ENCODE peak calls at places on chromosomes 3 and 15, in six cellular contexts. One of them, this sample, is unnamed.
A peak's percentile ranks its signal among the peaks of the same experiment; 100 is the strongest.

GRCh38 chr3:86929046-86929445 is 61.9 kb downstream of the VGLL3 start:
- DNase-seq in Panc1: no peak
- DNase-seq in T1000: no peak
- DNase-seq in testis: no peak
- DNase-seq in NCI-H345: no peak
- DNase-seq in RPMI7951: peak; percentile 65
- DNase-seq in this sample: peak; percentile 47

GRCh38 chr3:60742606-60743145 is 508.6 kb downstream of the FHIT start:
- DNase-seq in Panc1: no peak
- DNase-seq in T1000: no peak
- DNase-seq in testis: no peak
- DNase-seq in NCI-H345: peak; percentile 23
- DNase-seq in RPMI7951: peak; percentile 93
- DNase-seq in this sample: peak; percentile 2

GRCh38 chr3:119643528-119643927 is 16.9 kb downstream of the POPDC2 start:
- DNase-seq in Panc1: no peak
- DNase-seq in T1000: no peak
- DNase-seq in testis: no peak
- DNase-seq in NCI-H345: no peak
- DNase-seq in RPMI7951: peak; percentile 70
- DNase-seq in this sample: peak; percentile 84

GRCh38 chr3:56758539-56758981 is 43.2 kb downstream of the ARHGEF3 start:
- DNase-seq in Panc1: no peak
- DNase-seq in T1000: peak; percentile 20
- DNase-seq in testis: no peak
- DNase-seq in NCI-H345: no peak
- DNase-seq in RPMI7951: peak; percentile 96
- DNase-seq in this sample: peak; percentile 87

GRCh38 chr3:46909535-46910161 is 32.1 kb downstream of the PTH1R start:
- DNase-seq in Panc1: peak; percentile 55
- DNase-seq in T1000: peak; percentile 77
- DNase-seq in testis: peak; percentile 83
- DNase-seq in NCI-H345: peak; percentile 70
- DNase-seq in RPMI7951: peak; percentile 82
- DNase-seq in this sample: peak; percentile 65

GRCh38 chr3:176579741-176580185 is 617.5 kb downstream of the TBL1XR1 start:
- DNase-seq in Panc1: no peak
- DNase-seq in T1000: no peak
- DNase-seq in testis: no peak
- DNase-seq in NCI-H345: no peak
- DNase-seq in RPMI7951: no peak
- DNase-seq in this sample: no peak

GRCh38 chr3:192907784-192908183 is 9.9 kb downstream of the MB21D2 start:
- DNase-seq in Panc1: no peak
- DNase-seq in T1000: no peak
- DNase-seq in testis: no peak
- DNase-seq in NCI-H345: no peak
- DNase-seq in RPMI7951: peak; percentile 62
- DNase-seq in this sample: peak; percentile 66

GRCh38 chr3:98021821-98022220 is 13.3 kb downstream of the GABRR3 start:
- DNase-seq in Panc1: no peak
- DNase-seq in T1000: no peak
- DNase-seq in testis: no peak
- DNase-seq in NCI-H345: no peak
- DNase-seq in RPMI7951: peak; percentile 31
- DNase-seq in this sample: peak; percentile 59

GRCh38 chr3:123776383-123776782 is 107.7 kb downstream of the MYLK start:
- DNase-seq in Panc1: no peak
- DNase-seq in T1000: no peak
- DNase-seq in testis: no peak
- DNase-seq in NCI-H345: no peak
- DNase-seq in RPMI7951: no peak
- DNase-seq in this sample: no peak

GRCh38 chr3:185188816-185189215 is 36.0 kb upstream of the C3orf70 start:
- DNase-seq in Panc1: no peak
- DNase-seq in T1000: no peak
- DNase-seq in testis: no peak
- DNase-seq in NCI-H345: peak; percentile 22
- DNase-seq in RPMI7951: no peak
- DNase-seq in this sample: no peak

GRCh38 chr3:127915115-127915936 is at the start of gene KBTBD12:
- DNase-seq in Panc1: no peak
- DNase-seq in T1000: no peak
- DNase-seq in testis: peak; percentile 61
- DNase-seq in NCI-H345: no peak
- DNase-seq in RPMI7951: no peak
- DNase-seq in this sample: no peak

GRCh38 chr15:73786518-73786917 is 33.4 kb upstream of the INSYN1 start:
- DNase-seq in Panc1: no peak
- DNase-seq in T1000: no peak
- DNase-seq in testis: peak; percentile 30
- DNase-seq in NCI-H345: no peak
- DNase-seq in RPMI7951: no peak
- DNase-seq in this sample: no peak

GRCh38 chr3:137224464-137224863 is 266.7 kb downstream of the IL20RB start:
- DNase-seq in Panc1: no peak
- DNase-seq in T1000: no peak
- DNase-seq in testis: no peak
- DNase-seq in NCI-H345: no peak
- DNase-seq in RPMI7951: no peak
- DNase-seq in this sample: no peak

GRCh38 chr3:23668430-23668904 is 137.3 kb upstream of the UBE2E1 start:
- DNase-seq in Panc1: peak; percentile 82
- DNase-seq in T1000: peak; percentile 80
- DNase-seq in testis: no peak
- DNase-seq in NCI-H345: no peak
- DNase-seq in RPMI7951: peak; percentile 95
- DNase-seq in this sample: peak; percentile 89

GRCh38 chr15:69067296-69067695 is 52.8 kb downstream of the NOX5 start:
- DNase-seq in Panc1: no peak
- DNase-seq in T1000: no peak
- DNase-seq in testis: no peak
- DNase-seq in NCI-H345: no peak
- DNase-seq in RPMI7951: no peak
- DNase-seq in this sample: no peak

GRCh38 chr3:37967252-37967881 is 23.2 kb upstream of the VILL start:
- DNase-seq in Panc1: peak; percentile 33
- DNase-seq in T1000: no peak
- DNase-seq in testis: peak; percentile 73
- DNase-seq in NCI-H345: peak; percentile 17
- DNase-seq in RPMI7951: peak; percentile 56
- DNase-seq in this sample: peak; percentile 45

GRCh38 chr3:52055537-52056351 is 627 bp downstream of the DUSP7 start:
- DNase-seq in Panc1: no peak
- DNase-seq in T1000: peak; percentile 13
- DNase-seq in testis: no peak
- DNase-seq in NCI-H345: peak; percentile 28
- DNase-seq in RPMI7951: peak; percentile 58
- DNase-seq in this sample: no peak

GRCh38 chr3:160459450-160459970 is 9.9 kb upstream of the TRIM59 start:
- DNase-seq in Panc1: no peak
- DNase-seq in T1000: no peak
- DNase-seq in testis: no peak
- DNase-seq in NCI-H345: no peak
- DNase-seq in RPMI7951: no peak
- DNase-seq in this sample: no peak

GRCh38 chr3:30548605-30549004 is 57.8 kb upstream of the TGFBR2 start:
- DNase-seq in Panc1: no peak
- DNase-seq in T1000: no peak
- DNase-seq in testis: peak; percentile 57
- DNase-seq in NCI-H345: no peak
- DNase-seq in RPMI7951: no peak
- DNase-seq in this sample: peak; percentile 32

GRCh38 chr3:129525341-129525968 is 3.0 kb upstream of the RHO start:
- DNase-seq in Panc1: no peak
- DNase-seq in T1000: no peak
- DNase-seq in testis: no peak
- DNase-seq in NCI-H345: no peak
- DNase-seq in RPMI7951: peak; percentile 41
- DNase-seq in this sample: peak; percentile 36

GRCh38 chr3:171283248-171284222 is 176.7 kb downstream of the TNIK start:
- DNase-seq in Panc1: no peak
- DNase-seq in T1000: no peak
- DNase-seq in testis: peak; percentile 25
- DNase-seq in NCI-H345: no peak
- DNase-seq in RPMI7951: no peak
- DNase-seq in this sample: no peak

GRCh38 chr3:129445472-129445871 is 5.4 kb downstream of the IFT122 start:
- DNase-seq in Panc1: no peak
- DNase-seq in T1000: no peak
- DNase-seq in testis: no peak
- DNase-seq in NCI-H345: no peak
- DNase-seq in RPMI7951: no peak
- DNase-seq in this sample: no peak

GRCh38 chr3:169923189-169923588 is 11.8 kb downstream of the SAMD7 start:
- DNase-seq in Panc1: no peak
- DNase-seq in T1000: no peak
- DNase-seq in testis: peak; percentile 95
- DNase-seq in NCI-H345: peak; percentile 59
- DNase-seq in RPMI7951: peak; percentile 53
- DNase-seq in this sample: no peak

GRCh38 chr3:190514163-190515153 is 573 bp downstream of the IL1RAP start:
- DNase-seq in Panc1: no peak
- DNase-seq in T1000: no peak
- DNase-seq in testis: peak; percentile 56
- DNase-seq in NCI-H345: no peak
- DNase-seq in RPMI7951: peak; percentile 55
- DNase-seq in this sample: peak; percentile 48

GRCh38 chr3:102691507-102691906 is 256.7 kb downstream of the ZPLD1 start:
- DNase-seq in Panc1: no peak
- DNase-seq in T1000: no peak
- DNase-seq in testis: no peak
- DNase-seq in NCI-H345: no peak
- DNase-seq in RPMI7951: no peak
- DNase-seq in this sample: no peak

GRCh38 chr3:197907196-197907595 is 42.8 kb upstream of the RPL35A start:
- DNase-seq in Panc1: no peak
- DNase-seq in T1000: no peak
- DNase-seq in testis: no peak
- DNase-seq in NCI-H345: no peak
- DNase-seq in RPMI7951: peak; percentile 22
- DNase-seq in this sample: no peak

GRCh38 chr3:196544491-196544992 is 23.8 kb downstream of the WDR53 start:
- DNase-seq in Panc1: no peak
- DNase-seq in T1000: no peak
- DNase-seq in testis: no peak
- DNase-seq in NCI-H345: no peak
- DNase-seq in RPMI7951: no peak
- DNase-seq in this sample: no peak

GRCh38 chr15:43702174-43702573 is 8.5 kb downstream of the CKMT1A start:
- DNase-seq in Panc1: no peak
- DNase-seq in T1000: no peak
- DNase-seq in testis: no peak
- DNase-seq in NCI-H345: no peak
- DNase-seq in RPMI7951: no peak
- DNase-seq in this sample: no peak

GRCh38 chr3:13008114-13008995 is 64.9 kb downstream of the IQSEC1 start:
- DNase-seq in Panc1: no peak
- DNase-seq in T1000: no peak
- DNase-seq in testis: no peak
- DNase-seq in NCI-H345: no peak
- DNase-seq in RPMI7951: no peak
- DNase-seq in this sample: no peak

GRCh38 chr3:197394464-197395321 is 96.3 kb upstream of the DLG1 start:
- DNase-seq in Panc1: peak; percentile 92
- DNase-seq in T1000: no peak
- DNase-seq in testis: peak; percentile 82
- DNase-seq in NCI-H345: no peak
- DNase-seq in RPMI7951: peak; percentile 100
- DNase-seq in this sample: peak; percentile 100

GRCh38 chr15:49383266-49383665 is 39.8 kb upstream of the FGF7 start:
- DNase-seq in Panc1: peak; percentile 17
- DNase-seq in T1000: no peak
- DNase-seq in testis: no peak
- DNase-seq in NCI-H345: no peak
- DNase-seq in RPMI7951: no peak
- DNase-seq in this sample: no peak

GRCh38 chr3:126781406-126781805 is 77.4 kb downstream of the CHCHD6 start:
- DNase-seq in Panc1: no peak
- DNase-seq in T1000: no peak
- DNase-seq in testis: no peak
- DNase-seq in NCI-H345: no peak
- DNase-seq in RPMI7951: peak; percentile 34
- DNase-seq in this sample: no peak

GRCh38 chr3:172373912-172374311 is 74.3 kb downstream of the GHSR start:
- DNase-seq in Panc1: no peak
- DNase-seq in T1000: no peak
- DNase-seq in testis: no peak
- DNase-seq in NCI-H345: no peak
- DNase-seq in RPMI7951: no peak
- DNase-seq in this sample: no peak

GRCh38 chr15:61640751-61641150 is 411.6 kb upstream of the RORA start:
- DNase-seq in Panc1: no peak
- DNase-seq in T1000: no peak
- DNase-seq in testis: no peak
- DNase-seq in NCI-H345: no peak
- DNase-seq in RPMI7951: no peak
- DNase-seq in this sample: no peak

GRCh38 chr3:131738095-131738494 is 235.3 kb upstream of the MRPL3 start:
- DNase-seq in Panc1: no peak
- DNase-seq in T1000: no peak
- DNase-seq in testis: no peak
- DNase-seq in NCI-H345: no peak
- DNase-seq in RPMI7951: no peak
- DNase-seq in this sample: no peak

GRCh38 chr15:59686389-59686788 is 2.7 kb downstream of the BNIP2 start:
- DNase-seq in Panc1: no peak
- DNase-seq in T1000: no peak
- DNase-seq in testis: no peak
- DNase-seq in NCI-H345: no peak
- DNase-seq in RPMI7951: no peak
- DNase-seq in this sample: no peak

GRCh38 chr3:133965033-133965570 is 64.6 kb downstream of the SLCO2A1 start:
- DNase-seq in Panc1: no peak
- DNase-seq in T1000: no peak
- DNase-seq in testis: no peak
- DNase-seq in NCI-H345: no peak
- DNase-seq in RPMI7951: peak; percentile 37
- DNase-seq in this sample: no peak

GRCh38 chr15:64092075-64092820 is 1.4 kb downstream of the CIAO2A start:
- DNase-seq in Panc1: no peak
- DNase-seq in T1000: no peak
- DNase-seq in testis: no peak
- DNase-seq in NCI-H345: no peak
- DNase-seq in RPMI7951: peak; percentile 11
- DNase-seq in this sample: no peak

GRCh38 chr15:101288905-101289513 is 6.0 kb downstream of the SNRPA1 start:
- DNase-seq in Panc1: no peak
- DNase-seq in T1000: no peak
- DNase-seq in testis: peak; percentile 20
- DNase-seq in NCI-H345: peak; percentile 27
- DNase-seq in RPMI7951: peak; percentile 47
- DNase-seq in this sample: peak; percentile 37

GRCh38 chr15:70539912-70540520 is 223.3 kb downstream of the UACA start:
- DNase-seq in Panc1: no peak
- DNase-seq in T1000: no peak
- DNase-seq in testis: no peak
- DNase-seq in NCI-H345: no peak
- DNase-seq in RPMI7951: no peak
- DNase-seq in this sample: no peak